ENCODE peak calls at places on chromosome 20, in four cellular contexts. O is right lobe of liver, X is AG04450, G is GM13977. S is an unnamed sample.

GRCh38 chr20:23142162-23143050 is 56.3 kb upstream of the CD93 start:
- DNase-seq in X (no peak), O (no peak), G (peak; percentile 43), S (no peak)

GRCh38 chr20:60001027-60001567 is 42.9 kb downstream of the CDH26 start:
- DNase-seq in O (no peak), X (no peak), G (no peak), S (no peak)

GRCh38 chr20:2805682-2806350 is 5.4 kb upstream of the CPXM1 start:
- DNase-seq in X (no peak), O (no peak), G (peak; percentile 14), S (no peak)

GRCh38 chr20:11453430-11453829 is 464.3 kb upstream of the BTBD3 start:
- DNase-seq in X (no peak), O (no peak), G (no peak), S (no peak)

GRCh38 chr20:63521602-63522001 is 1.0 kb downstream of the PPDPF start:
- DNase-seq in X (no peak), O (peak; percentile 44), G (no peak), S (no peak)

GRCh38 chr20:23966298-23966697 is 22.3 kb downstream of the GGTLC1 start:
- DNase-seq in X (no peak), G (no peak), O (no peak), S (no peak)

GRCh38 chr20:53691060-53691810 is 97.6 kb upstream of the ZNF217 start:
- DNase-seq in O (no peak), G (no peak), X (no peak), S (no peak)

GRCh38 chr20:59749293-59749680 is 144.9 kb downstream of the PHACTR3 start:
- DNase-seq in O (no peak), G (no peak), X (no peak), S (peak; percentile 52)

GRCh38 chr20:32078777-32079176 is 26.7 kb downstream of the HCK start:
- DNase-seq in X (no peak), G (no peak), O (no peak), S (no peak)

GRCh38 chr20:48625136-48625900 is 202.5 kb downstream of the PREX1 start:
- DNase-seq in G (no peak), X (no peak), O (no peak), S (no peak)

GRCh38 chr20:15406072-15406471 is 1068.7 kb upstream of the FLRT3 start:
- DNase-seq in X (no peak), G (no peak), O (no peak), S (no peak)

GRCh38 chr20:23228912-23229311 is 121.7 kb upstream of the NXT1 start:
- DNase-seq in G (no peak), X (peak; percentile 83), O (no peak), S (peak; percentile 55)

GRCh38 chr20:8903655-8904605 is 165.0 kb upstream of the PLCB4 start:
- DNase-seq in X (no peak), O (no peak), G (no peak), S (no peak)

GRCh38 chr20:64108731-64109389 is 1.5 kb upstream of the NPBWR2 start:
- DNase-seq in X (no peak), G (no peak), O (peak; percentile 28), S (no peak)

GRCh38 chr20:62494537-62494936 is 18.7 kb upstream of the GATA5 start:
- DNase-seq in O (no peak), G (no peak), X (no peak), S (no peak)

GRCh38 chr20:16040742-16041141 is 532.5 kb downstream of the KIF16B start:
- DNase-seq in O (no peak), G (no peak), X (no peak), S (no peak)

GRCh38 chr20:21396045-21396893 is 1.1 kb downstream of the NKX2-4 start:
- DNase-seq in G (no peak), O (no peak), X (no peak), S (no peak)

GRCh38 chr20:51660741-51661608 is 107.2 kb downstream of the ATP9A start:
- DNase-seq in O (no peak), X (peak; percentile 68), G (no peak), S (peak; percentile 72)

GRCh38 chr20:61253264-61253639 is 1.2 kb downstream of the CDH4 start:
- DNase-seq in G (no peak), O (no peak), X (no peak), S (no peak)

GRCh38 chr20:31596831-31597482 is 8.1 kb upstream of the ID1 start:
- DNase-seq in G (no peak), O (no peak), X (no peak), S (no peak)

GRCh38 chr20:19975436-19975799 is 41.7 kb upstream of the NAA20 start:
- DNase-seq in O (no peak), X (no peak), G (no peak), S (no peak)

GRCh38 chr20:8127553-8128255 is 4.4 kb upstream of the PLCB1 start:
- DNase-seq in X (no peak), G (peak; percentile 43), O (no peak), S (no peak)

GRCh38 chr20:64031822-64032314 is 4.1 kb upstream of the C20orf204 start:
- DNase-seq in G (no peak), O (no peak), X (no peak), S (no peak)

GRCh38 chr20:18276821-18277220 is 11.5 kb upstream of the ZNF133 start:
- DNase-seq in G (peak; percentile 56), O (peak; percentile 65), X (peak; percentile 27), S (peak; percentile 14)

GRCh38 chr20:9407805-9408421 is 106.5 kb upstream of the LAMP5 start:
- DNase-seq in O (no peak), X (peak; percentile 60), G (peak; percentile 62), S (no peak)

GRCh38 chr20:45459606-45460005 is 9.9 kb upstream of the WFDC2 start:
- DNase-seq in O (no peak), X (no peak), G (no peak), S (no peak)

GRCh38 chr20:34369265-34369664 is 6.2 kb downstream of the ITCH start:
- DNase-seq in O (no peak), G (no peak), X (no peak), S (no peak)

GRCh38 chr20:19784511-19785172 is 26.6 kb downstream of the RIN2 start:
- DNase-seq in O (peak; percentile 54), X (peak; percentile 76), G (peak; percentile 55), S (peak; percentile 72)

GRCh38 chr20:45342863-45343444 is 5.3 kb downstream of the SDC4 start:
- DNase-seq in G (no peak), O (no peak), X (no peak), S (no peak)

GRCh38 chr20:47311967-47312681 is 44.4 kb downstream of the ZMYND8 start:
- DNase-seq in G (no peak), O (no peak), X (no peak), S (no peak)
- TF ChIP-seq CTCF in G (no peak), O (no peak), X (peak; percentile 5), S (no peak)

DNA sequence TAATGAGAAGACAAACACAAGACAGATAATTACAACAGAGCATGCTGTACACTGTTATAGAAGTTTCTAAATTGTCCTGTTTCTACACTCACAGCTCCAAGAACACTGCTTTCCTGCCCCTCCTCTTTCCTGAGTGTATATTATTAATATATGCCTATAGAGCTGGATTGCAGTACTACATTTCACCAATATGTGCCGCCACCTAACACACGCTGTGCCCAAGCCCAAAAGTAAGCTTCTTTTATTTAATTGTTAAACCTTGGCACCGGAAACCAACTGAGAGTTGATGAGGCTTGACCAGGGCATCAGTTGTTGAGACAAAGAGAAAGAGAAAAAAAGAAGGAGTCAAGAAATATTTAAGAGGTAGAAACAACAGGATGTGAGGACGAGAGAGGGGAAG is 16.0 kb upstream of the PTPRT start:
- DNase-seq in G (no peak), X (no peak), O (no peak), S (no peak)
- TF ChIP-seq CTCF in G (no peak), X (peak; percentile 6), O (no peak), S (no peak)

GRCh38 chr20:38434770-38435554 is at the start of gene SNHG17:
- DNase-seq in O (peak; percentile 90), G (peak; percentile 87), X (peak; percentile 91), S (peak; percentile 93)

GRCh38 chr20:38437796-38438195 is 2.7 kb upstream of the SNHG17 start:
- DNase-seq in G (no peak), X (no peak), O (no peak), S (no peak)

GRCh38 chr20:38434310-38434741 is 802 bp downstream of the SNHG17 start:
- DNase-seq in X (no peak), G (no peak), O (no peak), S (no peak)

GRCh38 chr20:38433304-38433972 is 1.7 kb downstream of the SNHG17 start:
- DNase-seq in O (no peak), G (no peak), X (no peak), S (no peak)

DNA sequence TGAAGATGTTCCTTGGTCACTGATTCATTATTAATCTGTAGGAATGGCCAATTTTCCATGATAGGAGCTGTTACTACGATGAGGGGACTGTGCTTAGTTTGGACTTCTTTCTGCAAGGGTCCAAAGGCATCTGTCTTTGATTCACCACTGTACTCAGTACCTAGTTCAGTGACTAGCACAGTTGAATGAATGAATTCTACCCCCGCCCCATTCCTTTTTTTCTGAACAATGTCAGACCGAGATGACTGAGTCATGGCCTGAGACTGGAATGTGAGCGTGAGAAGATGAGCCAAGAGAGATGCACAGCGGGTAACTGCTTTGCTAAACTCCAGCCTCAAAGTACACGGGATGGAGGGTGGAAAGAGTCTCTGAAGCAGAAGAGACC is 419 bp upstream of the SNHG17 start:
- DNase-seq in O (no peak), G (no peak), X (no peak), S (no peak)
- TF ChIP-seq CTCF in O (no peak), G (peak; percentile 9), X (no peak), S (no peak)

GRCh38 chr20:13102237-13102636 is 93.5 kb downstream of the SPTLC3 start:
- DNase-seq in G (no peak), O (no peak), X (no peak), S (no peak)

GRCh38 chr20:13105071-13105470 is 96.3 kb downstream of the SPTLC3 start:
- DNase-seq in X (no peak), G (no peak), O (no peak), S (no peak)

GRCh38 chr20:13101701-13102100 is 92.9 kb downstream of the SPTLC3 start:
- DNase-seq in G (no peak), X (no peak), O (no peak), S (no peak)

GRCh38 chr20:13101276-13101675 is 92.5 kb downstream of the SPTLC3 start:
- DNase-seq in G (no peak), X (no peak), O (no peak), S (no peak)

GRCh38 chr20:13102689-13103088 is 93.9 kb downstream of the SPTLC3 start:
- DNase-seq in G (no peak), O (no peak), X (no peak), S (no peak)
- TF ChIP-seq CTCF in G (no peak), O (no peak), X (no peak), S (no peak)